ENCODE peak calls at places on chromosomes 12 and 14, in seven cellular contexts. Q, R, K, D, C, S and N are unnamed samples. For H3K9me3, the result is how much of the 10 kb centered on the place peaks cover.

GRCh38 chr12:124273630-124274029 is 21.3 kb upstream of the RFLNA start:
- DNase-seq in Q (no peak), R (no peak), K (peak), D (no peak), C (no peak), S (no peak), N (no peak)

GRCh38 chr14:100594625-100594951 is 7.4 kb upstream of the BEGAIN start:
- DNase-seq in Q (no peak), R (no peak), K (no peak), D (no peak), C (no peak), S (peak), N (no peak)

GRCh38 chr14:54712371-54712998 is 145.6 kb downstream of the SAMD4A start:
- DNase-seq in Q (no peak), R (no peak), K (no peak), D (no peak), C (no peak), S (no peak), N (peak)

GRCh38 chr12:24546084-24546483 is 402.8 kb downstream of the BCAT1 start:
- DNase-seq in Q (no peak), R (no peak), K (no peak), D (no peak), C (no peak), S (no peak), N (no peak)

GRCh38 chr14:93135399-93135798 is 19.7 kb upstream of the ITPK1 start:
- DNase-seq in Q (no peak), R (no peak), K (no peak), D (no peak), C (no peak), S (no peak), N (no peak)

GRCh38 chr12:4107436-4107878 is 166.1 kb upstream of the CCND2 start:
- DNase-seq in Q (peak), R (no peak), K (peak), D (peak), C (peak), S (no peak), N (no peak)

GRCh38 chr14:90996967-90997366 is 63.5 kb downstream of the RPS6KA5 start:
- DNase-seq in Q (no peak), R (no peak), K (no peak), D (no peak), C (no peak), S (no peak), N (no peak)

GRCh38 chr12:52228366-52228765 is 4.7 kb upstream of the KRT7 start:
- DNase-seq in Q (no peak), R (no peak), K (no peak), D (no peak), C (no peak), S (no peak), N (no peak)

GRCh38 chr12:62657363-62657632 is 190.7 kb downstream of the MON2 start:
- DNase-seq in Q (no peak), R (no peak), K (no peak), D (no peak), C (no peak), S (no peak), N (no peak)

GRCh38 chr14:65302571-65303184 is 109.9 kb upstream of the FUT8 start:
- DNase-seq in Q (no peak), R (no peak), K (peak), D (peak), C (no peak), S (no peak), N (no peak)

GRCh38 chr14:76514599-76514998 is 138.7 kb downstream of the ESRRB start:
- DNase-seq in Q (no peak), R (no peak), K (no peak), D (no peak), C (no peak), S (no peak), N (no peak)

GRCh38 chr14:99101826-99102461 is 170.1 kb downstream of the BCL11B start:
- DNase-seq in Q (no peak), R (no peak), K (no peak), D (no peak), C (no peak), S (no peak), N (no peak)

GRCh38 chr12:78746001-78746400 is 118.6 kb upstream of the SYT1 start:
- DNase-seq in Q (no peak), R (no peak), K (no peak), D (no peak), C (no peak), S (no peak), N (no peak)

GRCh38 chr14:88129306-88130056 is 124.5 kb downstream of the GPR65 start:
- DNase-seq in Q (peak), R (no peak), K (no peak), D (no peak), C (peak), S (no peak), N (no peak)

GRCh38 chr14:29215853-29216252 is 449.3 kb downstream of the FOXG1 start:
- DNase-seq in Q (no peak), R (no peak), K (no peak), D (no peak), C (no peak), S (no peak), N (no peak)

GRCh38 chr14:96852823-96853422 is 55.7 kb downstream of the VRK1 start:
- DNase-seq in Q (no peak), R (no peak), K (peak), D (no peak), C (peak), S (no peak), N (no peak)

GRCh38 chr14:72907886-72908285 is 14.0 kb upstream of the DPF3 start:
- DNase-seq in Q (no peak), R (no peak), K (no peak), D (no peak), C (no peak), S (no peak), N (no peak)

GRCh38 chr14:44640416-44640815 is 133.3 kb upstream of the FSCB start:
- DNase-seq in Q (no peak), R (no peak), K (no peak), D (no peak), C (no peak), S (no peak), N (no peak)

GRCh38 chr14:60649815-60650381 is 621 bp upstream of the SIX1 start:
- DNase-seq in Q (no peak), R (no peak), K (no peak), D (no peak), C (no peak), S (no peak), N (no peak)

GRCh38 chr12:5201554-5202243 is 158.0 kb downstream of the KCNA5 start:
- DNase-seq in Q (no peak), R (no peak), K (no peak), D (no peak), C (peak), S (peak), N (peak)

GRCh38 chr14:95474941-95475340 is 41.5 kb downstream of the SYNE3 start:
- DNase-seq in Q (no peak), R (no peak), K (no peak), D (no peak), C (no peak), S (no peak), N (no peak)

GRCh38 chr12:121132601-121133481 is at the start of gene P2RX7:
- DNase-seq in Q (peak), R (peak), K (peak), D (peak), C (peak), S (peak), N (peak)

GRCh38 chr14:51185180-51185579 is 54.9 kb upstream of the TMX1 start:
- DNase-seq in Q (no peak), R (no peak), K (no peak), D (no peak), C (no peak), S (no peak), N (no peak)

GRCh38 chr14:33357225-33358010 is 418.7 kb downstream of the NPAS3 start:
- DNase-seq in Q (no peak), R (no peak), K (no peak), D (peak), C (no peak), S (no peak), N (no peak)

GRCh38 chr14:24710403-24711063 is 76.5 kb upstream of the GZMB start:
- DNase-seq in Q (peak), R (peak), K (no peak), D (peak), C (peak), S (peak), N (peak)

GRCh38 chr14:104794641-104795467 is 694 bp downstream of the AKT1 start:
- DNase-seq in Q (peak), R (no peak), K (no peak), D (peak), C (peak), S (no peak), N (no peak)

GRCh38 chr12:23209793-23210192 is 584.8 kb downstream of the ETNK1 start:
- DNase-seq in Q (no peak), R (no peak), K (no peak), D (no peak), C (no peak), S (no peak), N (no peak)

GRCh38 chr14:79967001-79967400 is 244.3 kb downstream of the DIO2 start:
- DNase-seq in Q (no peak), R (no peak), K (no peak), D (no peak), C (no peak), S (no peak), N (no peak)

GRCh38 chr12:85283560-85283959 is 3.5 kb downstream of the ALX1 start:
- DNase-seq in Q (no peak), R (no peak), K (no peak), D (no peak), C (no peak), S (no peak), N (no peak)

GRCh38 chr12:49627752-49628360 is 4.5 kb downstream of the PRPF40B start:
- DNase-seq in Q (no peak), R (no peak), K (no peak), D (no peak), C (no peak), S (no peak), N (no peak)

DNA sequence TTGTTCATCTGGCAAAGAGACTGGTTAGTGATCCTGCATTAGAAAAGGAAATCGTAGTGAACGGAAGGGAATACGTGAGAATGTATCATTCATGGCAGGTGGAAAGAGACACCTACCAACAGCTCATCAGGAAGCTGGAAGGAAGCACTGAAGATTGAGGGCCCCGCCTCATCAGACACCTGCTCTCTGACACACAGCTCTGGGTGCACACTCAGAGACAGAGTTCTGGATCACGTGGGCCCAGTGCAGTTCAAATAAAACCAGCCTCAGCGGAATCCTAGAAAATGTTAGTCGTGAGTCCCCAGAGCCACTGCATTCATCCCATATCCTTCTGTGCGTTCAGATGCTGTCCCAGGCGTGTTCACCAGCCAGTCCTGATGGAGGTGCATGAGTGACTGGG is 129.7 kb downstream of the GLT1D1 start:
- DNase-seq in Q (no peak), R (no peak), K (no peak), D (no peak), C (no peak), S (no peak), N (no peak)
- H3K9me3 ChIP-seq in Q (under half), R (under half), K (under half), D (under half), C (under half), S (under half), N (under half)

GRCh38 chr12:92914170-92914569 is 14.9 kb downstream of the EEA1 start:
- DNase-seq in Q (no peak), R (no peak), K (no peak), D (no peak), C (no peak), S (no peak), N (no peak)

GRCh38 chr12:92911339-92911738 is 17.8 kb downstream of the EEA1 start:
- DNase-seq in Q (no peak), R (no peak), K (no peak), D (no peak), C (no peak), S (no peak), N (no peak)

GRCh38 chr12:92915365-92915764 is 13.7 kb downstream of the EEA1 start:
- DNase-seq in Q (no peak), R (no peak), K (no peak), D (no peak), C (no peak), S (no peak), N (no peak)

GRCh38 chr12:92912052-92912451 is 17.0 kb downstream of the EEA1 start:
- DNase-seq in Q (no peak), R (no peak), K (no peak), D (no peak), C (no peak), S (no peak), N (no peak)

DNA sequence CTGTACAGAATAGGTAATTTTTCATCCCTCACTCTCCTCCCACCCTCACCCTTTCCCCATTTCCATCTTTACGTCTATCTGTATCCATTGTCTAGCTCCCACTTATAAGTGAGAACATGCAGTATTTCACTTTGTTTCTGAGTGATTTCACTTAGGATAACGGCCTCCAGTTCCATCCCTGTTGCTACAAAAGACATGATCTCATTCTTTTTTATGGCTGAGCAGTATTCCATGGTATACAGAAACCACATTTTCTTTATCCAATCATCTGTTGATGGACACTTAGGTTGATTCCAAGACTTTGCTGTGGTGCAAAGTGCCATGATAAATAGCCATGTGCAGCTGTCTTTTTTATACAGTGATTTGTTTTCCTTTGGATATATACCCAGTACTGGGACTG is 16.4 kb downstream of the EEA1 start:
- DNase-seq in Q (no peak), R (no peak), K (no peak), D (no peak), C (no peak), S (no peak), N (no peak)
- H3K27ac ChIP-seq in Q (no peak), R (no peak), K (no peak), D (peak), C (no peak), S (no peak), N (peak)

DNA sequence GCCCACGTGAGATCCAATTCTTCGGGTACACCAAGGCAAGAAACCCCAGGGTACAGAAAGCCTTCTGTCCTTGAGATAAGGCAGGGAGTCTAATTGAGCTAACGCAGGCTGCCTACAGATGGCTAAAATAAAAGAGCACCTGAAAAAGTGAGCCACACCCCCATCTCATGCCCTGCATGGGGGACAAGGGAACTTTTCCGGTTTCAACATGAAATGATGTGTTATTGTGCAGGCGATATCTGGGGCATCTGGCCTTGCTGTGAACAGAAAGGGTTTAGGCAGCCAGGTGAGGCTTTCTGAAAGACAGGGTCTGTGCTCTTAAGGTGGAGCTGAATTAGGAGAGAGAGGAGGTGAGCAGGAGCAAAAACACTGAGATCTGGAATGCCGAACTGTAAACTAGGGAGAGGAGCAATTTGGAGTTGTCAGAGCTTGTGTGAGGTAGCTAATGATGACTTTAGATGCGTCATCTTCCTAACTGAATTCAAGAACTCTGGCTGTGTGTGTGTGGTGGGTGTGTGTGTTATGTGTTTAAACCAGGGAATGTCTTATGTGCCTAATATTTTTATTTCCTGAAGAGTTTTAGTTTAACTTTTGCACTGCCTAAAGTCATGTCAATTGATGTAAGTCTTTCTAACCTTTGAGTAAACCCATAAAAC is 20.1 kb upstream of the LDHB start:
- DNase-seq in Q (peak), R (no peak), K (no peak), D (no peak), C (no peak), S (no peak), N (no peak)
- H3K4me3 ChIP-seq in Q (peak), R (no peak), K (no peak), D (no peak), C (no peak), S (no peak), N (no peak)

DNA sequence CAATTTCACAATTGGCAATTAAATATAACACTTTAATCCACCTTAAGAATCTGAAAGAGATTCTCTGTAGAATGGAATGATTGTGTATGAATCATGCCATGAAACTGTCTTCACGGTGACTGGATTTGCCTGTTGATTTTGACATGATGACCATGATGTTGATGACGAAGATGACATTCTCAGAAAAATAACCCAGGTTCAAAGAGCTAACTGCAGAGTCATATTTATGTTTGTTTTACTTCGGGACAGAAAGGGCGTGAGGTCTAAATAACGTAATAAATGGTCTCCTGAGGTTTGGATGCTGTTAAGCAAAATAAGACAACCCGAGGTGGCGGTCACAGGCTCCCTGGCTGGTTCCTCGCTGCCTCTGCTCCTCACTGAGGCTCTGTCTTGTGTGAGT is 532.0 kb downstream of the TMEM121 start:
- DNase-seq in Q (no peak), R (no peak), K (no peak), D (no peak), C (no peak), S (no peak), N (no peak)
- H3K9me3 ChIP-seq in Q (under half), R (under half), K (under half), D (under half), C (under half), S (under half), N (under half)

GRCh38 chr12:88342434-88342833 is 200.3 kb downstream of the TMTC3 start:
- DNase-seq in Q (no peak), R (no peak), K (no peak), D (no peak), C (no peak), S (no peak), N (no peak)

GRCh38 chr12:88338486-88338885 is 196.4 kb downstream of the TMTC3 start:
- DNase-seq in Q (no peak), R (no peak), K (no peak), D (no peak), C (no peak), S (no peak), N (no peak)

GRCh38 chr12:88339966-88340365 is 197.9 kb downstream of the TMTC3 start:
- DNase-seq in Q (no peak), R (no peak), K (no peak), D (no peak), C (no peak), S (no peak), N (no peak)

GRCh38 chr12:88336071-88336768 is 194.1 kb downstream of the TMTC3 start:
- DNase-seq in Q (no peak), R (no peak), K (no peak), D (no peak), C (no peak), S (no peak), N (no peak)

DNA sequence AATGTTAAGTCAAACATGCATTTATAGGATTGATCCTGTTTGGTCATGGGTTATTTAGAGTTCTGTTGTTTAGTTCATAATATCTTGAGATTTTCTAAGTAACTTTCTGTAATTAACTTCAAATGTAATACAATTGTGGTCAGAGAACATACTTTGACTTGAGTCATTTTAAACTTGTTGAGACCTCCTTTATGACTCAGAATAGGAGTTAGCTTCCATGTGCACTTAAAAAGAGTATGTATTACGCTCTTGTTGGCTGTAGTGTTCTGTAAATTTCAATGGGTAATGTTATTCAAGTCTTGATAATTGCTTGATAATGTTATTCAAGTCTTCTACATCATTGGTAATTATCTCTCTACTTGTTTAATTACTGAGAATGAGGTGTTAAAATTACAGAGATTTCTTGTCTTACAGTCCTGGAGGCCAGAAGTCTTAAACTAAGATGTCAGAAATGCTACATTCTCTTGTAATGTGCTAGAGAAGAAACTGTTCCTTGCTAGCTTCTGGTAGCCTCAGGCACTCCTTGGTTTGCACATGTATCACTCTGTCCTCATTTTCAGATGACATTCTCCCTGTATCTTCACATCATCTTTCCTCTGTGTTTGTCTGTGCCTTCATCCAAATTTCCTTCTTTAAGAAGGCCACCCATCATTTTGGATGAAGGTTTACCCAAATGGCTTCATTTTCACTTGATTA is 197.3 kb downstream of the TMTC3 start:
- DNase-seq in Q (no peak), R (no peak), K (no peak), D (no peak), C (no peak), S (no peak), N (no peak)
- H3K27ac ChIP-seq in Q (no peak), R (no peak), K (no peak), D (no peak), C (no peak), S (no peak), N (no peak)

GRCh38 chr12:105332925-105333324 is 2.4 kb downstream of the C12orf75 start:
- DNase-seq in Q (no peak), R (no peak), K (no peak), D (no peak), C (no peak), S (no peak), N (no peak)
- H3K4me3 ChIP-seq in Q (no peak), R (no peak), K (peak), D (no peak), C (no peak), S (no peak), N (no peak)

GRCh38 chr12:12770262-12770661 is 15.2 kb upstream of the APOLD1 start:
- DNase-seq in Q (no peak), R (no peak), K (no peak), D (no peak), C (no peak), S (no peak), N (no peak)
- H3K9me3 ChIP-seq in Q (under half), R (under half), K (under half), D (under half), C (under half), S (under half), N (under half)